ENCODE peak calls at places on chromosome X, in six cellular contexts. I, G, J, T, O and A are unnamed samples.
A peak's percentile ranks its signal among the peaks of the same experiment; 100 is the strongest.

GRCh38 chrX:125507119-125507518 is 187.4 kb downstream of the TEX13C start:
- DNase-seq in T (no peak), J (no peak), G (no peak), O (no peak), I (no peak), A (no peak)

GRCh38 chrX:14398725-14399124 is 130.6 kb upstream of the GLRA2 start:
- DNase-seq in T (no peak), I (peak; percentile 46), G (peak; percentile 24), O (peak; percentile 15), J (no peak), A (no peak)

GRCh38 chrX:27236681-27237080 is 226.5 kb downstream of the PPP4R3C start:
- DNase-seq in T (no peak), I (no peak), O (no peak), G (no peak), J (no peak), A (no peak)

GRCh38 chrX:103773445-103773844 is 3.2 kb upstream of the PLP1 start:
- DNase-seq in I (no peak), G (no peak), J (no peak), O (no peak), T (no peak), A (no peak)

GRCh38 chrX:47560831-47561652 is at the start of gene ARAF:
- DNase-seq in I (peak; percentile 100), J (peak; percentile 98), T (peak; percentile 99), O (peak; percentile 100), G (peak; percentile 98), A (peak; percentile 97)

GRCh38 chrX:140087865-140088264 is 122.5 kb upstream of the CXorf66 start:
- DNase-seq in O (no peak), G (no peak), T (no peak), I (no peak), J (no peak), A (no peak)

GRCh38 chrX:147749308-147749707 is 162.4 kb upstream of the FMR1 start:
- DNase-seq in I (no peak), J (no peak), G (no peak), T (no peak), O (no peak), A (no peak)

GRCh38 chrX:17535229-17535628 is 160.2 kb downstream of the NHS start:
- DNase-seq in T (no peak), O (no peak), J (no peak), I (peak; percentile 33), G (peak; percentile 43), A (no peak)

GRCh38 chrX:35722128-35722527 is 76.0 kb upstream of the MAGEB16 start:
- DNase-seq in O (no peak), J (no peak), T (no peak), I (no peak), G (no peak), A (no peak)

GRCh38 chrX:35728481-35728880 is 69.7 kb upstream of the MAGEB16 start:
- DNase-seq in T (no peak), O (no peak), J (no peak), I (no peak), G (no peak), A (no peak)

DNA sequence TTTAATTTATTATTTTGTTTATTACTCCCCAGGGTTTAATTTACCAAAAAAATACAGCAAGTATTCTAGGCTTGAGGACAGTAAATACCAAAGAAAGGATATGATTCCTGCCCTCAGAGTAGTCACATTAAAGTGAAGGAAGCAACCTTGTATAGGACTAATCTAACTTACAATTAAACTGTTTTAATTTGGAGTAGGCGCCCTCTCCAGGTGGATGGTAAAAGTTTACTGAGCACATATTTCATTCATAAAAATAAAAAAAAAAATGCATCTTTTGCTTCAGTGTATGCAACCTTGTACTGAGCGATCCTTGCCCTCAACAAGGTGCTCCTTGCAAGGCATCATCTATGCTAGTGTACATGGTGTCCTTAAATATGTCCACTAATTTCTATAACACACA is 72.0 kb upstream of the MAGEB16 start:
- DNase-seq in J (no peak), T (no peak), G (no peak), I (peak; percentile 34), O (no peak), A (no peak)
- TF ChIP-seq CTCF in J (no peak), T (no peak), G (peak; percentile 22), I (peak; percentile 35), O (no peak), A (no peak)

GRCh38 chrX:102659790-102660757 is 8.8 kb downstream of the GPRASP1 start:
- DNase-seq in G (peak; percentile 91), O (peak; percentile 77), J (peak; percentile 88), I (peak; percentile 77), T (peak; percentile 91), A (peak; percentile 88)
- H3K4me3 ChIP-seq in G (peak overlapping the region; percentile 25), O (no peak overlapping the region), J (peak overlapping the region; percentile 23), I (peak overlapping the region; percentile 54), T (peak overlapping the region; percentile 57), A (peak overlapping the region; percentile 67)

DNA sequence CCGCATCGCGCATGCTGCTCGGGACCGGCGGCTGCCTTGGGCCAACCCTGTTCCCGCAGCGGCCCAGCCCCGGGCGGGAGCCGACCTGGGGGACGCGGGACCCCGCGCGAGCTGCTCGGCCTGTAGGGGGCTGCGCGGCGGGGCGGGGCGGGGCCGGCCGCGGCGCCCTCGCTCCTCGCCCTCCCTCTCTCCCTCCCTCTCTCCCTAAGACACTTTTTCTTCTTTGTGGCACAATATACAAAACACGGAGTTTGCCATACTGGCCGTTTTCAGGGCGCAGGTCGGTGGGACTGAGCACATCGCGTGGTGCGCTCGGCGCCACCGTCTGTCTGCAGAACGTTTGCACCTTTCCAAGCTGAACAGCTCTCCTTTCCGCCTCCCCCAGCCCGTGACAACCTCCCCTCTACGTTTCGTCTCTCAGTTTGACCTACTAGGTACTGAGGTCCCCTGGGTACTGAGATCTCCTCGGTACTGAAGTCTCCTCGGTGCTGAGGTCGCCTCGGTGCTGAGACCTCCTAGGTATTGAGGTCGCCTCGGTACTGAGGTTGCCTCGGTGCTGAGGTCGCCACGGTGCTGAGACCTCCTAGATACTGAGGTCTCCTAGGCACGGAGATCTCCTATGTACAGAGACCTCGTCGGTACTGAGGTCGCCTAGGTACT is 261.1 kb upstream of the PLCXD1 start:
- DNase-seq in J (no peak), T (no peak), O (no peak), G (no peak), I (no peak), A (peak; percentile 52)
- TF ChIP-seq CTCF in J (no peak), T (no peak), O (no peak), G (no peak), I (no peak), A (no peak)

DNA sequence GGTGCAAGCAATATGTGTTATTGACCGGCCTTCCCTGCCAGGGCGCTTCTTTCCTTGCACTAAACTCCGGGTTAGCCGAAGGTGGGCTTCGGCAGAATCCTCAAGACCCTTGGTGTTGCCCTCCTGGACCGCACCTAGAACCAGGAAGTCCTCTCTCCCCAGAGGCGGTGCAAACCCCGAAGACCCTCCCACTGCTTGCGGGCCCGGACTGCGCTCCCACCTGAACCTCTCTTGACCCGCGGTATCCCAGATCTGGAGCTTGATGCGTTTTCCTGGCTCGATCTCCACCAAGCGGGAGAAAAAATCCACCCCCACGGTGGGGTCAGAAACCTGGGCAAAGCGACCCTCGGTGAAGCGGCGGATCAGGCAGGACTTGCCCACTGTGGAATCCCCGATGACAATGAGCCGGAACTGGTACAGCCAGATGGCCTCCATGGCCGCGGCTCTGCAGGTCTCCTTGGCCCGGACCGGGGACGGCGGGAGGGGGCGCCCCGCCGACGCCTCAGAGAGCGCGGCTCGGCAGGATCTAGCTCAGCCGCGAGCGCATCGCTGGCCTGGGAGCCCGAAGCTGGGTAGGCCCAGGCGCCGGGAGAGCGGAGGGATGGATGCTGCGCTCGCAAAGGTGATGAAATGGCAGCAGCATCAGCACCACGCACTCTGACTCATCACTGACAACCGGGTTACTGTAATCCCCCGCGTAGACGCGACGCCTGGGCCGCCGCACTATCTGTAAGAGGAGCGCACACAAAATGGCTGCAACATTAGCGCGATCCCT is at the start of gene RAB39B:
- DNase-seq in G (peak; percentile 35), T (peak; percentile 43), J (no peak), I (peak; percentile 67), O (peak; percentile 59), A (no peak)
- H3K4me3 ChIP-seq in G (peak within 1 kb of the TSS; percentile 22), T (peak within 1 kb of the TSS; percentile 42), J (peak within 1 kb of the TSS; percentile 14), I (peak within 1 kb of the TSS; percentile 17), O (no peak within 1 kb of the TSS), A (peak within 1 kb of the TSS; percentile 66)

DNA sequence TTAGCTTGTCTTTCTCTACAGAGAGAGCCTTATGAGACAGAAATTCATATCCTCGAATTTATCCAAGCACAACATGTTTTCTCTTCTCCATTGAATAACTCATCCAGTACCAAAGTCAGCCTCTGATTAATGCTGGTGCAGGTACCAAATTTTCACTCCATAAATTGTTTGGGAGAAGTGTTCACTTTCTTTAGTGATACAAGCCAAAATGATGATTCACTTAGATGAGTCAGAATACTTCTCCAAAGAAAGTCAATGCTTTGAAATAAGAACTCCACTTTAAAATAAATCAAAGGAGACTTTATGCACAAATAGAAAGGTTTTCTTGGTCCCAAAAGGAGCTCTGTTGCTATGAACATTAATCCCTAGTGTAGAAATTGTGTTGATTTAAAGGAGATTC is 60.2 kb downstream of the MAOB start:
- DNase-seq in J (no peak), T (no peak), G (no peak), I (peak; percentile 47), O (no peak), A (no peak)
- TF ChIP-seq CTCF in J (no peak), T (no peak), G (no peak), I (no peak), O (no peak), A (no peak)

GRCh38 chrX:86149089-86149488 is 838 bp downstream of the DACH2 start:
- DNase-seq in G (no peak), O (no peak), T (no peak), J (no peak), I (no peak), A (no peak)
- H3K4me3 ChIP-seq in G (no peak overlapping the region), O (no peak overlapping the region), T (peak overlapping the region; percentile 46), J (no peak overlapping the region), I (peak overlapping the region; percentile 14), A (peak overlapping the region; percentile 60)

GRCh38 chrX:115266300-115266699 is 23.2 kb upstream of the LUZP4 start:
- DNase-seq in I (no peak), T (no peak), J (no peak), O (no peak), G (no peak), A (no peak)

GRCh38 chrX:115264009-115264408 is 25.5 kb upstream of the LUZP4 start:
- DNase-seq in I (no peak), O (no peak), G (no peak), J (no peak), T (no peak), A (no peak)

GRCh38 chrX:115268421-115268820 is 21.1 kb upstream of the LUZP4 start:
- DNase-seq in I (peak; percentile 6), G (no peak), O (no peak), T (no peak), J (no peak), A (no peak)
- TF ChIP-seq CTCF in I (peak; percentile 42), G (peak; percentile 21), O (no peak), T (no peak), J (no peak), A (no peak)